ENCODE peak calls at places on chromosomes 2 and 18, in six cellular contexts. X is cardiac muscle cell, G is heart left ventricle, Z is left lung, B is tibial nerve, K is neural progenitor cell. M is an unnamed sample.

GRCh38 chr2:117360586-117360985 is 453.9 kb upstream of the DDX18 start:
- DNase-seq in K (no peak), B (no peak), Z (no peak), X (no peak), G (no peak), M (no peak)

GRCh38 chr2:96109931-96110511 is 6.3 kb downstream of the ADRA2B start:
- DNase-seq in K (no peak), B (no peak), X (no peak), G (no peak), Z (peak), M (no peak)

GRCh38 chr18:3405713-3406112 is 44.3 kb upstream of the TGIF1 start:
- DNase-seq in X (no peak), G (no peak), B (no peak), K (no peak), Z (no peak), M (no peak)

GRCh38 chr2:241035142-241035817 is 36.9 kb downstream of the SNED1 start:
- DNase-seq in B (no peak), K (peak), G (no peak), Z (no peak), X (no peak), M (no peak)

GRCh38 chr2:79432731-79433146 is 80.1 kb upstream of the CTNNA2 start:
- DNase-seq in G (no peak), Z (no peak), K (peak), X (no peak), B (no peak), M (no peak)

GRCh38 chr2:130846686-130847375 is 10.1 kb downstream of the ARHGEF4 start:
- DNase-seq in Z (no peak), X (no peak), G (no peak), K (no peak), B (no peak), M (no peak)

GRCh38 chr18:73615506-73615905 is 532.1 kb downstream of the FBXO15 start:
- DNase-seq in X (no peak), B (no peak), G (no peak), K (no peak), Z (no peak), M (no peak)

GRCh38 chr2:12106440-12107080 is 360.1 kb downstream of the LPIN1 start:
- DNase-seq in G (peak), X (peak), K (no peak), B (no peak), Z (peak), M (peak)

GRCh38 chr2:9778012-9778411 is 65.3 kb upstream of the TAF1B start:
- DNase-seq in X (no peak), K (no peak), G (no peak), Z (no peak), B (no peak), M (no peak)
- TF ChIP-seq CTCF in X (peak), K (peak), G (peak), Z (no peak), B (no peak), M (peak)

DNA sequence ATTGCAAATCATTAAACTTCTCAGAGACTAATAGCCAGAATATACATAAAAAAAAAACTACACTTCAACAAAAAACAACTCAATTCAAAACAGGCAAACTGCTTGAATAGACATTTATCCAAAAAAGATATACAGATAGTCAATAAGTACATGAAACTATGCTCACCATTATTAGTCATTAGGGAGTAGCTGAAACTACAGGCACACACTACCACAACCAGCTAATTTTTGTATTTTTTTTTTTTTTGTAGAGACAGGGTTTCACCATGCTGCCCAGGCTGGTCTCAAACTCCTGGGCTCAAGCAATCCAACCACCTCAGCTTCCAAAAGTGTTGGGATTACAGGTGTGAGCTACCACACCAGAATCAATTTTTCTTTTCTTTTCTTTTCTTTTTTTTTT is 16.9 kb downstream of the RPRD1A start:
- DNase-seq in G (no peak), X (no peak), K (no peak), Z (no peak), B (no peak), M (no peak)
- H3K4me3 ChIP-seq in G (no peak), X (no peak), K (no peak), Z (no peak), B (no peak), M (no peak)

GRCh38 chr18:44899832-44900231 is 219.1 kb downstream of the SETBP1 start:
- DNase-seq in X (no peak), G (no peak), B (no peak), K (no peak), Z (no peak), M (no peak)

GRCh38 chr18:44903327-44903726 is 222.6 kb downstream of the SETBP1 start:
- DNase-seq in B (no peak), G (no peak), K (no peak), Z (no peak), X (no peak), M (no peak)

GRCh38 chr18:44900627-44901026 is 219.9 kb downstream of the SETBP1 start:
- DNase-seq in Z (no peak), X (no peak), B (no peak), G (no peak), K (no peak), M (no peak)

GRCh38 chr18:44898536-44898935 is 217.8 kb downstream of the SETBP1 start:
- DNase-seq in X (no peak), B (no peak), G (no peak), K (peak), Z (no peak), M (no peak)

GRCh38 chr18:44901283-44901682 is 220.6 kb downstream of the SETBP1 start:
- DNase-seq in Z (no peak), G (no peak), B (no peak), X (no peak), K (no peak), M (peak)
- TF ChIP-seq CTCF in Z (no peak), G (no peak), B (no peak), X (peak), K (peak), M (peak)

DNA sequence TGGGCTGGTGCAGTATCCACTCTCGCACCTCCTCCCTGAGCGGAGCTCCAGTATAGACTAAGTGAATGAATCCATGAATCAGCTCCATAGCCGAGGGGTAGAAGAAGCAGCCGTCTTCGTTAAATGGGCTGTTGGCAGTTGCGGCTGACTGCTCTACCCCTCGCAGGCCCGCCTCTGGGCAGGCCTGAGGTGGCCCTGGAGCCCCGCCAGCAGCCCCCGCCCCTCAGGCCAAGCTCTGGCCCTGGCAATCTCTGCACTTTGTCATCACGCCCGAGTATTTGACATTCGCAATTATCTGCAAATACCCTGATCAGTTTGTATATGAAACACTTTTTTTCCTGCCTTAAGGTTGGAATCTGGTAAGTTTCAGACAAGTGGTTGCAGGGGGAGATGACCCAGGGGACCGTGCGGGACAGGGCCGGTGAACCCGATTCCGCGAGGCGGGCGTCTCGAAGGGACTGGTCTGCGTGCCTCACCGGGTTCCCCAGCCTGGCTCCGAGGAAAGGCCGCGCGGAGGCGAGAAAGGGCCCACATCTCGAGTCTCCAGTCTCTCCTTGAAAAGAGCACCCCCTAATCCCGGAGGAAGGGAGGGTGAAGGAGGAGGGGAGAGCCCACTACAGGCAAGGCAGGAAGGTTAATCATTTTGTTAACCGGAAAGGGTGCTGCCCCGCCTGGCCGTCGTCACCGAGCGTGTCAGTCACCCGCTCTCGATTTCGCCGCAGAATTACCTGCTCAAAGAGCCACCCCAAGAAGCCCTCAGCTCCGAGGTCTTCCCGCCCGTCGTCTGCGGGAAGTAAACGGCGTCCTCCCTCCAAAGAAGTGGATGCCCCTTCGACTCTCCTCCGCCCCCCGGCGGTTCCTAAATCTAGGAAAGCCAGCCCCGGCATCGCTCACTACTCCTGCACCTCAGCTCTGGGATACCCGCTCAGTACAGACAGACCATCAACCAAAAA is 11.1 kb upstream of the SATB2 start:
- DNase-seq in B (no peak), X (no peak), G (no peak), K (peak), Z (no peak), M (no peak)
- H3K4me3 ChIP-seq in B (no peak), X (peak), G (no peak), K (peak), Z (no peak), M (no peak)

GRCh38 chr2:45928946-45929345 is 277.5 kb downstream of the PRKCE start:
- DNase-seq in G (peak), X (no peak), Z (no peak), B (no peak), K (no peak), M (no peak)

GRCh38 chr2:45932278-45932975 is 281.0 kb downstream of the PRKCE start:
- DNase-seq in G (no peak), Z (no peak), X (peak), B (no peak), K (no peak), M (no peak)

GRCh38 chr2:45929674-45930395 is 278.4 kb downstream of the PRKCE start:
- DNase-seq in Z (no peak), X (no peak), G (no peak), B (peak), K (no peak), M (no peak)

GRCh38 chr2:45925636-45926350 is 274.3 kb downstream of the PRKCE start:
- DNase-seq in B (no peak), K (no peak), X (peak), Z (no peak), G (no peak), M (peak)

GRCh38 chr2:45930396-45930792 is 278.9 kb downstream of the PRKCE start:
- DNase-seq in K (no peak), X (peak), B (no peak), Z (no peak), G (no peak), M (peak)
- TF ChIP-seq CTCF in K (no peak), X (peak), B (no peak), Z (no peak), G (no peak), M (peak)

DNA sequence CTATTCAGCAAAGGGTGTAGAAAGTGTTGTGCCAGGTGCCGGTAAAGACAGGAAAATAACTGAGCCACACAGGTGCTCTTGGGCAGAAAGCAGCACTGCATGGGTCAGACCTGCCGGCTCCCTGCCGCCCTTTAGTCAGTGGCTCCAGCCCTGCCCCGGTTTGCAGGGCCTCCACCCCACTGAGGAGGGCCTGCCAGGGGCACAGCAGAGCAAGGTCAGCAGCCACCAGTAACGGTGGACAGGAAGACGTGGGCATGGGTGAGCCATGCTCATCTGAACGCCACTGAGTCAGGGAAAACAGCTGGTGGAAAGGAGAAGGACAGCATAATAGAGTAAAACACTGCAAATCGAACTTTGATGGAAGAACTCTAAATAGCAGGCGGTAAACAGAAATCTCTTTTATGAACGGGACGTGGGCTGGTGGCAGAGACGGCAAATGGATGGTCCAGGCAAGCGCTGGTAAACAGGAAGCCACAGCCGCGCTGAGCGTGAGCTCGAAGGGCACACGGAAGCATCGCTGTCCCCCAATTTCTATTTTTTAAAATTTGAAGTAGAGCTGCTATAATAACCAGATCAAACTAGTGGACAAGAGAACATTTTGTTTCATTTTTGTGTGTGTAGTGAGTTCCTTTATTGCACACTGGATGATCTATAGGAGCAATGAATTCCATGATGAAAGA is 141.8 kb upstream of the ALKAL2 start:
- DNase-seq in X (no peak), B (no peak), Z (no peak), K (no peak), G (no peak), M (no peak)
- H3K4me3 ChIP-seq in X (no peak), B (no peak), Z (no peak), K (no peak), G (no peak), M (no peak)